ENCODE peak calls at places on chromosomes 5 and 9, in seven cellular contexts. C is NB4; X is NCI-H2081; D is activated CD4-positive, alpha-beta T cell treated with anti-CD3 and anti-CD28 coated beads for 48 hours; A is stimulated activated CD4-positive, alpha-beta T cell treated with anti-CD3 and anti-CD28 coated beads, Interleukin-2, amount 100 ng/mL, for 48 hours; I is RWPE2; V is ELR. R is an unnamed sample.

GRCh38 chr9:22088372-22089063 is 79.4 kb upstream of the CDKN2B start:
- DNase-seq in V (no peak), X (no peak), C (no peak), A (no peak), D (no peak), I (no peak), R (no peak)

GRCh38 chr9:36029202-36029601 is 7.5 kb upstream of the RECK start:
- DNase-seq in V (peak), I (no peak), X (no peak), A (no peak), D (no peak), C (no peak), R (no peak)

GRCh38 chr5:998975-999501 is 9.6 kb upstream of the NKD2 start:
- DNase-seq in X (no peak), C (no peak), I (no peak), D (no peak), A (no peak), V (no peak), R (peak)

GRCh38 chr9:114769664-114770063 is 36.2 kb downstream of the TNFSF15 start:
- DNase-seq in I (no peak), C (no peak), A (no peak), D (no peak), X (no peak), V (peak), R (no peak)

GRCh38 chr5:82019342-82020138 is 47.7 kb downstream of the ATG10 start:
- DNase-seq in X (peak), I (no peak), D (no peak), C (peak), A (no peak), V (no peak), R (no peak)

GRCh38 chr9:101446732-101447131 is 11.2 kb upstream of the ALDOB start:
- DNase-seq in X (no peak), I (no peak), V (no peak), A (no peak), C (no peak), D (no peak), R (no peak)

GRCh38 chr9:135087489-135087791 is at the start of gene OLFM1:
- DNase-seq in A (peak), D (peak), I (no peak), X (no peak), C (no peak), V (peak), R (peak)

GRCh38 chr9:129434187-129434586 is 186.7 kb downstream of the C9orf50 start:
- DNase-seq in A (no peak), V (peak), D (no peak), C (no peak), X (no peak), I (no peak), R (no peak)

GRCh38 chr9:87813119-87813463 is 69.6 kb upstream of the SPATA31E1 start:
- DNase-seq in C (no peak), D (no peak), A (no peak), X (no peak), V (no peak), I (no peak), R (no peak)

GRCh38 chr5:157253547-157253946 is 12.4 kb upstream of the CYFIP2 start:
- DNase-seq in I (no peak), A (no peak), X (peak), D (peak), C (peak), V (peak), R (peak)

GRCh38 chr9:114913217-114913616 is 17.2 kb downstream of the TNFSF8 start:
- DNase-seq in C (no peak), I (no peak), A (no peak), X (no peak), V (no peak), D (no peak), R (no peak)

GRCh38 chr9:1117439-1117838 is 67.3 kb downstream of the DMRT2 start:
- DNase-seq in C (no peak), D (no peak), A (no peak), X (no peak), V (no peak), I (no peak), R (no peak)

GRCh38 chr9:3863686-3864085 is 337.9 kb upstream of the RFX3 start:
- DNase-seq in A (no peak), D (no peak), C (no peak), V (no peak), I (no peak), X (no peak), R (no peak)

GRCh38 chr5:60843693-60844428 is at the start of gene ELOVL7:
- DNase-seq in D (peak), A (peak), C (no peak), I (peak), X (peak), V (peak), R (peak)

GRCh38 chr5:34503379-34504346 is 152.5 kb upstream of the RAI14 start:
- DNase-seq in A (no peak), C (no peak), D (no peak), X (no peak), V (no peak), I (no peak), R (no peak)

GRCh38 chr5:170484459-170484831 is 19.4 kb upstream of the KCNIP1 start:
- DNase-seq in X (no peak), A (no peak), V (no peak), C (no peak), I (no peak), D (no peak), R (no peak)

GRCh38 chr9:98031935-98032334 is 24.6 kb upstream of the NANS start:
- DNase-seq in I (no peak), X (no peak), C (no peak), V (peak), D (no peak), A (no peak), R (no peak)

GRCh38 chr5:17463653-17464052 is 34.4 kb upstream of the TAF11L2 start:
- DNase-seq in I (no peak), D (no peak), V (no peak), A (no peak), X (no peak), C (no peak), R (no peak)

GRCh38 chr5:67639311-67639710 is 442.7 kb upstream of the CD180 start:
- DNase-seq in I (no peak), A (no peak), V (no peak), D (no peak), C (no peak), X (no peak), R (no peak)

GRCh38 chr5:179731791-179732411 is 721 bp upstream of the MAML1 start:
- DNase-seq in I (no peak), V (peak), D (peak), A (peak), C (peak), X (no peak), R (peak)

GRCh38 chr5:150399158-150400019 is 13.3 kb downstream of the CD74 start:
- DNase-seq in V (no peak), A (no peak), X (no peak), D (no peak), I (no peak), C (no peak), R (no peak)

GRCh38 chr9:10651012-10651411 is 38.2 kb upstream of the PTPRD start:
- DNase-seq in C (no peak), A (no peak), V (no peak), I (no peak), D (no peak), X (no peak), R (no peak)

GRCh38 chr5:45081082-45081481 is 272.3 kb downstream of the MRPS30 start:
- DNase-seq in I (no peak), D (no peak), V (no peak), X (no peak), A (no peak), C (no peak), R (no peak)

GRCh38 chr9:91119679-91120078 is 242.0 kb downstream of the AUH start:
- DNase-seq in X (no peak), I (no peak), C (no peak), A (no peak), V (peak), D (no peak), R (no peak)

GRCh38 chr5:107248065-107248695 is 422.6 kb downstream of the EFNA5 start:
- DNase-seq in D (peak), C (peak), X (peak), I (no peak), A (peak), V (peak), R (peak)

GRCh38 chr5:60223342-60223741 is 329.8 kb upstream of the PDE4D start:
- DNase-seq in D (no peak), C (no peak), X (no peak), A (no peak), I (no peak), V (peak), R (no peak)

GRCh38 chr9:5976668-5977397 is 38.6 kb downstream of the RANBP6 start:
- DNase-seq in X (no peak), I (no peak), C (peak), V (peak), A (no peak), D (no peak), R (no peak)

GRCh38 chr9:90107021-90107771 is 502.4 kb downstream of the GADD45G start:
- DNase-seq in V (no peak), X (peak), A (no peak), C (no peak), D (no peak), I (no peak), R (peak)

GRCh38 chr9:129006328-129007034 is 21.6 kb downstream of the SH3GLB2 start:
- DNase-seq in V (peak), I (peak), C (peak), D (peak), A (peak), X (peak), R (peak)

R was measured in lung.